ENCODE peak calls at places on chromosomes 11 and 22, in five cellular contexts. One of them, this sample, is unnamed.

GRCh38 chr22:39185601-39186012 is 33.1 kb upstream of the CBX7 start:
- DNase-seq in NCI-H226: no peak
- DNase-seq in A172: no peak
- DNase-seq in skeletal muscle cell: no peak
- DNase-seq in Daoy: no peak
- DNase-seq in this sample: no peak

GRCh38 chr11:30333405-30333804 is 10.5 kb downstream of the ARL14EP start:
- DNase-seq in NCI-H226: no peak
- DNase-seq in skeletal muscle cell: no peak
- DNase-seq in Daoy: no peak
- DNase-seq in A172: peak; percentile 31
- DNase-seq in this sample: no peak

GRCh38 chr11:122306776-122307479 is 190.9 kb upstream of the BLID start:
- DNase-seq in skeletal muscle cell: no peak
- DNase-seq in Daoy: no peak
- DNase-seq in A172: no peak
- DNase-seq in NCI-H226: no peak
- DNase-seq in this sample: no peak

GRCh38 chr22:27129266-27129665 is 471.9 kb downstream of the MIAT start:
- DNase-seq in Daoy: peak; percentile 63
- DNase-seq in NCI-H226: peak; percentile 60
- DNase-seq in skeletal muscle cell: no peak
- DNase-seq in A172: no peak
- DNase-seq in this sample: no peak

GRCh38 chr11:64291746-64292457 is 800 bp downstream of the KCNK4 start:
- DNase-seq in A172: no peak
- DNase-seq in NCI-H226: no peak
- DNase-seq in Daoy: no peak
- DNase-seq in skeletal muscle cell: no peak
- DNase-seq in this sample: no peak

GRCh38 chr11:70762810-70763209 is 364.5 kb downstream of the CTTN start:
- DNase-seq in A172: no peak
- DNase-seq in NCI-H226: no peak
- DNase-seq in skeletal muscle cell: no peak
- DNase-seq in Daoy: no peak
- DNase-seq in this sample: no peak

GRCh38 chr11:236774-237767 is at the start of gene PSMD13:
- DNase-seq in skeletal muscle cell: peak; percentile 49
- DNase-seq in A172: peak; percentile 79
- DNase-seq in NCI-H226: peak; percentile 82
- DNase-seq in Daoy: peak; percentile 91
- DNase-seq in this sample: peak; percentile 89

GRCh38 chr11:15038963-15039362 is 34.4 kb upstream of the CALCB start:
- DNase-seq in skeletal muscle cell: no peak
- DNase-seq in Daoy: no peak
- DNase-seq in A172: no peak
- DNase-seq in NCI-H226: no peak
- DNase-seq in this sample: no peak

GRCh38 chr11:94814238-94814976 is 46.3 kb downstream of the AMOTL1 start:
- DNase-seq in A172: no peak
- DNase-seq in Daoy: no peak
- DNase-seq in skeletal muscle cell: no peak
- DNase-seq in NCI-H226: no peak
- DNase-seq in this sample: no peak

GRCh38 chr11:72641900-72642814 is 32.1 kb downstream of the PDE2A start:
- DNase-seq in NCI-H226: no peak
- DNase-seq in Daoy: peak; percentile 46
- DNase-seq in skeletal muscle cell: no peak
- DNase-seq in A172: no peak
- DNase-seq in this sample: no peak

GRCh38 chr11:40986320-40986719 is 473.1 kb downstream of the LRRC4C start:
- DNase-seq in skeletal muscle cell: no peak
- DNase-seq in NCI-H226: no peak
- DNase-seq in Daoy: no peak
- DNase-seq in A172: no peak
- DNase-seq in this sample: no peak

GRCh38 chr11:61820174-61820573 is 3.4 kb upstream of the FADS1 start:
- DNase-seq in A172: peak; percentile 26
- DNase-seq in skeletal muscle cell: no peak
- DNase-seq in Daoy: no peak
- DNase-seq in NCI-H226: peak; percentile 56
- DNase-seq in this sample: no peak

GRCh38 chr22:28105396-28105795 is 186.3 kb upstream of the PITPNB start:
- DNase-seq in Daoy: peak; percentile 27
- DNase-seq in skeletal muscle cell: no peak
- DNase-seq in A172: no peak
- DNase-seq in NCI-H226: no peak
- DNase-seq in this sample: no peak

GRCh38 chr11:70547821-70548670 is 149.7 kb downstream of the CTTN start:
- DNase-seq in NCI-H226: peak; percentile 78
- DNase-seq in skeletal muscle cell: no peak
- DNase-seq in Daoy: peak; percentile 43
- DNase-seq in A172: peak; percentile 74
- DNase-seq in this sample: no peak

GRCh38 chr11:128692750-128693578 is 908 bp upstream of the FLI1 start:
- DNase-seq in NCI-H226: no peak
- DNase-seq in skeletal muscle cell: no peak
- DNase-seq in Daoy: peak; percentile 53
- DNase-seq in A172: no peak
- DNase-seq in this sample: peak; percentile 43

GRCh38 chr11:93895106-93895862 is 44.9 kb upstream of the VSTM5 start:
- DNase-seq in A172: peak; percentile 57
- DNase-seq in skeletal muscle cell: no peak
- DNase-seq in NCI-H226: peak; percentile 57
- DNase-seq in Daoy: peak; percentile 39
- DNase-seq in this sample: peak; percentile 49

This sample was measured in GM12865.